ENCODE peak calls at places on chromosomes 16 and 17, in eight cellular contexts. One of them, this sample, is unnamed.

GRCh38 chr17:43006639-43007551 is at the start of gene IFI35:
- DNase-seq in BJ: peak; percentile 51
- DNase-seq in PC-3: peak; percentile 60
- DNase-seq in activated naive CD4-positive, alpha-beta T cell: peak; percentile 72
- DNase-seq in KG1: peak; percentile 57
- DNase-seq in central memory CD8-positive, alpha-beta T cell: peak; percentile 66
- DNase-seq in CD4-positive, CD25-positive, alpha-beta regulatory T cell: peak; percentile 71
- DNase-seq in effector memory CD4-positive, alpha-beta T cell: peak; percentile 72
- DNase-seq in this sample: peak; percentile 78

GRCh38 chr16:23640669-23640958 is 496 bp downstream of the PALB2 start:
- DNase-seq in BJ: no peak
- DNase-seq in PC-3: no peak
- DNase-seq in activated naive CD4-positive, alpha-beta T cell: no peak
- DNase-seq in KG1: no peak
- DNase-seq in central memory CD8-positive, alpha-beta T cell: no peak
- DNase-seq in CD4-positive, CD25-positive, alpha-beta regulatory T cell: no peak
- DNase-seq in effector memory CD4-positive, alpha-beta T cell: no peak
- DNase-seq in this sample: no peak

GRCh38 chr16:57998484-57998883 is 2.0 kb downstream of the ZNF319 start:
- DNase-seq in BJ: no peak
- DNase-seq in PC-3: peak; percentile 45
- DNase-seq in activated naive CD4-positive, alpha-beta T cell: peak; percentile 12
- DNase-seq in KG1: no peak
- DNase-seq in central memory CD8-positive, alpha-beta T cell: peak; percentile 19
- DNase-seq in CD4-positive, CD25-positive, alpha-beta regulatory T cell: peak; percentile 35
- DNase-seq in effector memory CD4-positive, alpha-beta T cell: peak; percentile 59
- DNase-seq in this sample: no peak

GRCh38 chr17:2174048-2174447 is 119.1 kb downstream of the HIC1 start:
- DNase-seq in BJ: no peak
- DNase-seq in PC-3: no peak
- DNase-seq in activated naive CD4-positive, alpha-beta T cell: no peak
- DNase-seq in KG1: no peak
- DNase-seq in central memory CD8-positive, alpha-beta T cell: no peak
- DNase-seq in CD4-positive, CD25-positive, alpha-beta regulatory T cell: no peak
- DNase-seq in effector memory CD4-positive, alpha-beta T cell: no peak
- DNase-seq in this sample: no peak

GRCh38 chr17:50899559-50900319 is 33.6 kb upstream of the TOB1 start:
- DNase-seq in BJ: no peak
- DNase-seq in PC-3: no peak
- DNase-seq in activated naive CD4-positive, alpha-beta T cell: no peak
- DNase-seq in KG1: no peak
- DNase-seq in central memory CD8-positive, alpha-beta T cell: no peak
- DNase-seq in CD4-positive, CD25-positive, alpha-beta regulatory T cell: no peak
- DNase-seq in effector memory CD4-positive, alpha-beta T cell: no peak
- DNase-seq in this sample: no peak

GRCh38 chr16:3195975-3196374 is 8.0 kb downstream of the OR1F1 start:
- DNase-seq in BJ: no peak
- DNase-seq in PC-3: peak; percentile 6
- DNase-seq in activated naive CD4-positive, alpha-beta T cell: no peak
- DNase-seq in KG1: no peak
- DNase-seq in central memory CD8-positive, alpha-beta T cell: no peak
- DNase-seq in CD4-positive, CD25-positive, alpha-beta regulatory T cell: no peak
- DNase-seq in effector memory CD4-positive, alpha-beta T cell: no peak
- DNase-seq in this sample: no peak

GRCh38 chr17:7855643-7856080 is 796 bp downstream of the TMEM88 start:
- DNase-seq in BJ: no peak
- DNase-seq in PC-3: no peak
- DNase-seq in activated naive CD4-positive, alpha-beta T cell: no peak
- DNase-seq in KG1: no peak
- DNase-seq in central memory CD8-positive, alpha-beta T cell: no peak
- DNase-seq in CD4-positive, CD25-positive, alpha-beta regulatory T cell: no peak
- DNase-seq in effector memory CD4-positive, alpha-beta T cell: no peak
- DNase-seq in this sample: no peak

GRCh38 chr16:83272843-83273242 is 534.9 kb upstream of the HSBP1 start:
- DNase-seq in BJ: no peak
- DNase-seq in PC-3: no peak
- DNase-seq in activated naive CD4-positive, alpha-beta T cell: no peak
- DNase-seq in KG1: no peak
- DNase-seq in central memory CD8-positive, alpha-beta T cell: no peak
- DNase-seq in CD4-positive, CD25-positive, alpha-beta regulatory T cell: no peak
- DNase-seq in effector memory CD4-positive, alpha-beta T cell: no peak
- DNase-seq in this sample: no peak

GRCh38 chr16:77223184-77223583 is 24.0 kb downstream of the SYCE1L start:
- DNase-seq in BJ: no peak
- DNase-seq in PC-3: peak; percentile 8
- DNase-seq in activated naive CD4-positive, alpha-beta T cell: no peak
- DNase-seq in KG1: no peak
- DNase-seq in central memory CD8-positive, alpha-beta T cell: no peak
- DNase-seq in CD4-positive, CD25-positive, alpha-beta regulatory T cell: no peak
- DNase-seq in effector memory CD4-positive, alpha-beta T cell: no peak
- DNase-seq in this sample: no peak

GRCh38 chr17:15883617-15884111 is 61.3 kb upstream of the ADORA2B start:
- DNase-seq in BJ: peak; percentile 51
- DNase-seq in PC-3: peak; percentile 95
- DNase-seq in activated naive CD4-positive, alpha-beta T cell: no peak
- DNase-seq in KG1: no peak
- DNase-seq in central memory CD8-positive, alpha-beta T cell: no peak
- DNase-seq in CD4-positive, CD25-positive, alpha-beta regulatory T cell: no peak
- DNase-seq in effector memory CD4-positive, alpha-beta T cell: no peak
- DNase-seq in this sample: no peak

GRCh38 chr17:6328279-6328678 is 106.6 kb downstream of the AIPL1 start:
- DNase-seq in BJ: no peak
- DNase-seq in PC-3: no peak
- DNase-seq in activated naive CD4-positive, alpha-beta T cell: no peak
- DNase-seq in KG1: no peak
- DNase-seq in central memory CD8-positive, alpha-beta T cell: no peak
- DNase-seq in CD4-positive, CD25-positive, alpha-beta regulatory T cell: no peak
- DNase-seq in effector memory CD4-positive, alpha-beta T cell: no peak
- DNase-seq in this sample: no peak

GRCh38 chr16:13937411-13937810 is 17.5 kb downstream of the ERCC4 start:
- DNase-seq in BJ: no peak
- DNase-seq in PC-3: no peak
- DNase-seq in activated naive CD4-positive, alpha-beta T cell: no peak
- DNase-seq in KG1: no peak
- DNase-seq in central memory CD8-positive, alpha-beta T cell: no peak
- DNase-seq in CD4-positive, CD25-positive, alpha-beta regulatory T cell: no peak
- DNase-seq in effector memory CD4-positive, alpha-beta T cell: no peak
- DNase-seq in this sample: no peak

GRCh38 chr17:81561494-81561885 is 9.3 kb upstream of the FAAP100 start:
- DNase-seq in BJ: no peak
- DNase-seq in PC-3: peak; percentile 43
- DNase-seq in activated naive CD4-positive, alpha-beta T cell: no peak
- DNase-seq in KG1: no peak
- DNase-seq in central memory CD8-positive, alpha-beta T cell: no peak
- DNase-seq in CD4-positive, CD25-positive, alpha-beta regulatory T cell: no peak
- DNase-seq in effector memory CD4-positive, alpha-beta T cell: no peak
- DNase-seq in this sample: no peak

GRCh38 chr17:82366749-82367148 is 4.8 kb upstream of the UTS2R start:
- DNase-seq in BJ: no peak
- DNase-seq in PC-3: peak; percentile 15
- DNase-seq in activated naive CD4-positive, alpha-beta T cell: no peak
- DNase-seq in KG1: no peak
- DNase-seq in central memory CD8-positive, alpha-beta T cell: no peak
- DNase-seq in CD4-positive, CD25-positive, alpha-beta regulatory T cell: no peak
- DNase-seq in effector memory CD4-positive, alpha-beta T cell: no peak
- DNase-seq in this sample: no peak

GRCh38 chr17:8015957-8016631 is 13.7 kb downstream of the GUCY2D start:
- DNase-seq in BJ: no peak
- DNase-seq in PC-3: no peak
- DNase-seq in activated naive CD4-positive, alpha-beta T cell: no peak
- DNase-seq in KG1: no peak
- DNase-seq in central memory CD8-positive, alpha-beta T cell: no peak
- DNase-seq in CD4-positive, CD25-positive, alpha-beta regulatory T cell: no peak
- DNase-seq in effector memory CD4-positive, alpha-beta T cell: no peak
- DNase-seq in this sample: no peak

GRCh38 chr17:30413109-30413508 is 34.4 kb downstream of the CPD start:
- DNase-seq in BJ: no peak
- DNase-seq in PC-3: peak; percentile 75
- DNase-seq in activated naive CD4-positive, alpha-beta T cell: no peak
- DNase-seq in KG1: no peak
- DNase-seq in central memory CD8-positive, alpha-beta T cell: no peak
- DNase-seq in CD4-positive, CD25-positive, alpha-beta regulatory T cell: no peak
- DNase-seq in effector memory CD4-positive, alpha-beta T cell: no peak
- DNase-seq in this sample: no peak

GRCh38 chr16:73713817-73714495 is 582.7 kb upstream of the PSMD7 start:
- DNase-seq in BJ: no peak
- DNase-seq in PC-3: peak; percentile 43
- DNase-seq in activated naive CD4-positive, alpha-beta T cell: no peak
- DNase-seq in KG1: no peak
- DNase-seq in central memory CD8-positive, alpha-beta T cell: no peak
- DNase-seq in CD4-positive, CD25-positive, alpha-beta regulatory T cell: no peak
- DNase-seq in effector memory CD4-positive, alpha-beta T cell: no peak
- DNase-seq in this sample: no peak

GRCh38 chr17:44651228-44651627 is 5.0 kb upstream of the MEIOC start:
- DNase-seq in BJ: no peak
- DNase-seq in PC-3: no peak
- DNase-seq in activated naive CD4-positive, alpha-beta T cell: no peak
- DNase-seq in KG1: no peak
- DNase-seq in central memory CD8-positive, alpha-beta T cell: no peak
- DNase-seq in CD4-positive, CD25-positive, alpha-beta regulatory T cell: no peak
- DNase-seq in effector memory CD4-positive, alpha-beta T cell: no peak
- DNase-seq in this sample: no peak

GRCh38 chr16:48496571-48497095 is 111.4 kb upstream of the SIAH1 start:
- DNase-seq in BJ: no peak
- DNase-seq in PC-3: no peak
- DNase-seq in activated naive CD4-positive, alpha-beta T cell: no peak
- DNase-seq in KG1: no peak
- DNase-seq in central memory CD8-positive, alpha-beta T cell: no peak
- DNase-seq in CD4-positive, CD25-positive, alpha-beta regulatory T cell: no peak
- DNase-seq in effector memory CD4-positive, alpha-beta T cell: no peak
- DNase-seq in this sample: no peak

GRCh38 chr16:52786105-52786504 is 239.2 kb upstream of the TOX3 start:
- DNase-seq in BJ: no peak
- DNase-seq in PC-3: no peak
- DNase-seq in activated naive CD4-positive, alpha-beta T cell: no peak
- DNase-seq in KG1: no peak
- DNase-seq in central memory CD8-positive, alpha-beta T cell: no peak
- DNase-seq in CD4-positive, CD25-positive, alpha-beta regulatory T cell: no peak
- DNase-seq in effector memory CD4-positive, alpha-beta T cell: no peak
- DNase-seq in this sample: no peak

GRCh38 chr17:31517524-31517923 is 126.0 kb downstream of the RAB11FIP4 start:
- DNase-seq in BJ: no peak
- DNase-seq in PC-3: peak; percentile 3
- DNase-seq in activated naive CD4-positive, alpha-beta T cell: no peak
- DNase-seq in KG1: no peak
- DNase-seq in central memory CD8-positive, alpha-beta T cell: no peak
- DNase-seq in CD4-positive, CD25-positive, alpha-beta regulatory T cell: no peak
- DNase-seq in effector memory CD4-positive, alpha-beta T cell: no peak
- DNase-seq in this sample: no peak

GRCh38 chr16:89349947-89350633 is 132.6 kb downstream of the ZNF778 start:
- DNase-seq in BJ: no peak
- DNase-seq in PC-3: no peak
- DNase-seq in activated naive CD4-positive, alpha-beta T cell: no peak
- DNase-seq in KG1: no peak
- DNase-seq in central memory CD8-positive, alpha-beta T cell: no peak
- DNase-seq in CD4-positive, CD25-positive, alpha-beta regulatory T cell: no peak
- DNase-seq in effector memory CD4-positive, alpha-beta T cell: no peak
- DNase-seq in this sample: no peak

GRCh38 chr17:7440823-7441174 is 1.5 kb downstream of the FGF11 start:
- DNase-seq in BJ: no peak
- DNase-seq in PC-3: peak; percentile 36
- DNase-seq in activated naive CD4-positive, alpha-beta T cell: no peak
- DNase-seq in KG1: no peak
- DNase-seq in central memory CD8-positive, alpha-beta T cell: no peak
- DNase-seq in CD4-positive, CD25-positive, alpha-beta regulatory T cell: no peak
- DNase-seq in effector memory CD4-positive, alpha-beta T cell: no peak
- DNase-seq in this sample: no peak

GRCh38 chr16:12971216-12971615 is 69.8 kb downstream of the SHISA9 start:
- DNase-seq in BJ: peak; percentile 4
- DNase-seq in PC-3: peak; percentile 45
- DNase-seq in activated naive CD4-positive, alpha-beta T cell: no peak
- DNase-seq in KG1: no peak
- DNase-seq in central memory CD8-positive, alpha-beta T cell: no peak
- DNase-seq in CD4-positive, CD25-positive, alpha-beta regulatory T cell: no peak
- DNase-seq in effector memory CD4-positive, alpha-beta T cell: no peak
- DNase-seq in this sample: no peak

GRCh38 chr17:48494335-48494734 is 36.5 kb downstream of the HOXB1 start:
- DNase-seq in BJ: no peak
- DNase-seq in PC-3: peak; percentile 49
- DNase-seq in activated naive CD4-positive, alpha-beta T cell: no peak
- DNase-seq in KG1: no peak
- DNase-seq in central memory CD8-positive, alpha-beta T cell: no peak
- DNase-seq in CD4-positive, CD25-positive, alpha-beta regulatory T cell: no peak
- DNase-seq in effector memory CD4-positive, alpha-beta T cell: no peak
- DNase-seq in this sample: no peak

GRCh38 chr17:76414334-76415295 is 30.2 kb downstream of the SPHK1 start:
- DNase-seq in BJ: no peak
- DNase-seq in PC-3: no peak
- DNase-seq in activated naive CD4-positive, alpha-beta T cell: no peak
- DNase-seq in KG1: no peak
- DNase-seq in central memory CD8-positive, alpha-beta T cell: no peak
- DNase-seq in CD4-positive, CD25-positive, alpha-beta regulatory T cell: no peak
- DNase-seq in effector memory CD4-positive, alpha-beta T cell: no peak
- DNase-seq in this sample: no peak

GRCh38 chr17:218711-219110 is 37.3 kb upstream of the DOC2B start:
- DNase-seq in BJ: no peak
- DNase-seq in PC-3: no peak
- DNase-seq in activated naive CD4-positive, alpha-beta T cell: no peak
- DNase-seq in KG1: no peak
- DNase-seq in central memory CD8-positive, alpha-beta T cell: no peak
- DNase-seq in CD4-positive, CD25-positive, alpha-beta regulatory T cell: no peak
- DNase-seq in effector memory CD4-positive, alpha-beta T cell: no peak
- DNase-seq in this sample: no peak

GRCh38 chr17:75587718-75588545 is at the start of gene MYO15B:
- DNase-seq in BJ: no peak
- DNase-seq in PC-3: no peak
- DNase-seq in activated naive CD4-positive, alpha-beta T cell: peak; percentile 42
- DNase-seq in KG1: peak; percentile 59
- DNase-seq in central memory CD8-positive, alpha-beta T cell: peak; percentile 28
- DNase-seq in CD4-positive, CD25-positive, alpha-beta regulatory T cell: peak; percentile 50
- DNase-seq in effector memory CD4-positive, alpha-beta T cell: peak; percentile 40
- DNase-seq in this sample: no peak

GRCh38 chr17:72465191-72466024 is 344.6 kb downstream of the SOX9 start:
- DNase-seq in BJ: peak; percentile 84
- DNase-seq in PC-3: peak; percentile 99
- DNase-seq in activated naive CD4-positive, alpha-beta T cell: no peak
- DNase-seq in KG1: no peak
- DNase-seq in central memory CD8-positive, alpha-beta T cell: no peak
- DNase-seq in CD4-positive, CD25-positive, alpha-beta regulatory T cell: no peak
- DNase-seq in effector memory CD4-positive, alpha-beta T cell: no peak
- DNase-seq in this sample: peak; percentile 79

GRCh38 chr17:77437017-77437416 is 296.2 kb downstream of the SEC14L1 start:
- DNase-seq in BJ: no peak
- DNase-seq in PC-3: peak; percentile 35
- DNase-seq in activated naive CD4-positive, alpha-beta T cell: no peak
- DNase-seq in KG1: no peak
- DNase-seq in central memory CD8-positive, alpha-beta T cell: no peak
- DNase-seq in CD4-positive, CD25-positive, alpha-beta regulatory T cell: no peak
- DNase-seq in effector memory CD4-positive, alpha-beta T cell: no peak
- DNase-seq in this sample: no peak

GRCh38 chr17:3889613-3890012 is 3.2 kb downstream of the CAMKK1 start:
- DNase-seq in BJ: no peak
- DNase-seq in PC-3: no peak
- DNase-seq in activated naive CD4-positive, alpha-beta T cell: no peak
- DNase-seq in KG1: no peak
- DNase-seq in central memory CD8-positive, alpha-beta T cell: no peak
- DNase-seq in CD4-positive, CD25-positive, alpha-beta regulatory T cell: no peak
- DNase-seq in effector memory CD4-positive, alpha-beta T cell: no peak
- DNase-seq in this sample: no peak

GRCh38 chr17:14843086-14843795 is 421.9 kb downstream of the PMP22 start:
- DNase-seq in BJ: no peak
- DNase-seq in PC-3: no peak
- DNase-seq in activated naive CD4-positive, alpha-beta T cell: no peak
- DNase-seq in KG1: no peak
- DNase-seq in central memory CD8-positive, alpha-beta T cell: no peak
- DNase-seq in CD4-positive, CD25-positive, alpha-beta regulatory T cell: no peak
- DNase-seq in effector memory CD4-positive, alpha-beta T cell: no peak
- DNase-seq in this sample: no peak

GRCh38 chr17:57706761-57707160 is 38.3 kb downstream of the CCDC182 start:
- DNase-seq in BJ: no peak
- DNase-seq in PC-3: no peak
- DNase-seq in activated naive CD4-positive, alpha-beta T cell: no peak
- DNase-seq in KG1: no peak
- DNase-seq in central memory CD8-positive, alpha-beta T cell: no peak
- DNase-seq in CD4-positive, CD25-positive, alpha-beta regulatory T cell: no peak
- DNase-seq in effector memory CD4-positive, alpha-beta T cell: no peak
- DNase-seq in this sample: no peak

GRCh38 chr16:67543582-67543981 is 15.0 kb downstream of the RIPOR1 start:
- DNase-seq in BJ: no peak
- DNase-seq in PC-3: no peak
- DNase-seq in activated naive CD4-positive, alpha-beta T cell: no peak
- DNase-seq in KG1: no peak
- DNase-seq in central memory CD8-positive, alpha-beta T cell: no peak
- DNase-seq in CD4-positive, CD25-positive, alpha-beta regulatory T cell: no peak
- DNase-seq in effector memory CD4-positive, alpha-beta T cell: no peak
- DNase-seq in this sample: no peak